ENCODE peak calls at places on chromosome 6, in nine cellular contexts. Z is H54; N is LoVo; E is Kasumi-1; S is adipocyte; F is non-pigmented ciliary epithelial cell; I is BE2C; C is activated CD4-positive, alpha-beta T cell treated with anti-CD3 and anti-CD28 coated beads for 36 hours; K is OCI-M1. B is an unnamed sample.

GRCh38 chr6:27669278-27669797 is 196.4 kb upstream of the ZNF184 start:
- DNase-seq in K (peak; percentile 84), S (peak; percentile 48), E (no peak), N (no peak), I (no peak), F (no peak), C (no peak), Z (no peak), B (no peak)

GRCh38 chr6:34158876-34159275 is 13.0 kb upstream of the GRM4 start:
- DNase-seq in Z (no peak), N (no peak), S (no peak), E (no peak), F (no peak), I (no peak), C (no peak), K (no peak), B (no peak)

GRCh38 chr6:85482206-85483040 is 32.5 kb downstream of the NT5E start:
- DNase-seq in N (no peak), E (no peak), C (no peak), Z (no peak), K (no peak), I (no peak), S (peak; percentile 48), F (no peak), B (no peak)

GRCh38 chr6:5135783-5136376 is 50.7 kb downstream of the PPP1R3G start:
- DNase-seq in E (peak; percentile 87), I (peak; percentile 45), S (peak; percentile 42), F (no peak), C (peak; percentile 59), Z (no peak), N (no peak), K (peak; percentile 75), B (no peak)

GRCh38 chr6:68625998-68626397 is 9.1 kb upstream of the ADGRB3 start:
- DNase-seq in Z (no peak), K (no peak), S (no peak), N (no peak), E (no peak), C (no peak), F (no peak), I (no peak), B (no peak)

GRCh38 chr6:136134275-136134674 is 115.8 kb downstream of the MTFR2 start:
- DNase-seq in Z (no peak), K (no peak), C (no peak), N (no peak), I (no peak), F (no peak), S (no peak), E (no peak), B (no peak)

GRCh38 chr6:75842191-75842590 is 93.2 kb downstream of the MYO6 start:
- DNase-seq in K (no peak), C (no peak), Z (no peak), S (peak; percentile 16), I (no peak), E (no peak), F (peak; percentile 15), N (no peak), B (no peak)

GRCh38 chr6:144899161-144899560 is 614.0 kb downstream of the UTRN start:
- DNase-seq in F (no peak), N (no peak), K (no peak), S (peak; percentile 89), I (no peak), C (no peak), Z (no peak), E (no peak), B (no peak)

GRCh38 chr6:81215092-81215432 is 537.4 kb downstream of the TENT5A start:
- DNase-seq in I (no peak), N (no peak), K (no peak), E (no peak), S (no peak), Z (no peak), F (no peak), C (no peak), B (no peak)

GRCh38 chr6:6712258-6712978 is 123.9 kb downstream of the LY86 start:
- DNase-seq in K (peak; percentile 81), N (peak; percentile 69), I (no peak), E (peak; percentile 85), Z (peak; percentile 84), F (peak; percentile 31), S (no peak), C (no peak), B (peak; percentile 83)

GRCh38 chr6:111871207-111871606 is 2.0 kb downstream of the FYN start:
- DNase-seq in I (no peak), C (peak; percentile 50), S (no peak), Z (no peak), N (no peak), F (no peak), E (peak; percentile 64), K (peak; percentile 75), B (no peak)

GRCh38 chr6:168370310-168370991 is 50.9 kb upstream of the DACT2 start:
- DNase-seq in I (peak; percentile 75), F (no peak), K (peak; percentile 58), E (peak; percentile 19), S (no peak), Z (peak; percentile 58), N (peak; percentile 38), C (peak; percentile 84), B (peak; percentile 72)

GRCh38 chr6:42394151-42394550 is 57.6 kb downstream of the TRERF1 start:
- DNase-seq in E (no peak), S (no peak), K (no peak), I (no peak), F (no peak), N (no peak), C (no peak), Z (no peak), B (no peak)

GRCh38 chr6:8131265-8131897 is 29.0 kb upstream of the EEF1E1 start:
- DNase-seq in K (peak; percentile 91), Z (peak; percentile 32), C (peak; percentile 58), N (peak; percentile 49), E (peak; percentile 75), S (peak; percentile 91), F (peak; percentile 43), I (peak; percentile 56), B (peak; percentile 50)

GRCh38 chr6:4402477-4402976 is 267.2 kb upstream of the ECI2 start:
- DNase-seq in N (no peak), Z (peak; percentile 59), K (peak; percentile 26), I (no peak), F (peak; percentile 55), E (no peak), C (no peak), S (peak; percentile 77), B (peak; percentile 66)

GRCh38 chr6:34246563-34247391 is 2.0 kb downstream of the SMIM29 start:
- DNase-seq in E (peak; percentile 25), N (no peak), C (peak; percentile 78), F (no peak), Z (peak; percentile 9), I (peak; percentile 88), K (peak; percentile 51), S (peak; percentile 53), B (no peak)

GRCh38 chr6:73801652-73802268 is 105.8 kb downstream of the CD109 start:
- DNase-seq in F (no peak), Z (no peak), E (no peak), C (no peak), N (no peak), I (no peak), S (peak; percentile 49), K (no peak), B (no peak)

GRCh38 chr6:83417880-83418663 is 12.8 kb downstream of the ME1 start:
- DNase-seq in S (peak; percentile 83), E (peak; percentile 56), Z (no peak), K (peak; percentile 79), I (no peak), F (peak; percentile 24), N (peak; percentile 46), C (no peak), B (peak; percentile 64)

GRCh38 chr6:16949696-16950095 is 152.2 kb upstream of the STMND1 start:
- DNase-seq in C (no peak), Z (no peak), E (no peak), F (no peak), I (no peak), N (no peak), S (peak; percentile 34), K (no peak), B (no peak)

GRCh38 chr6:47455533-47456209 is 21.9 kb upstream of the CD2AP start:
- DNase-seq in F (no peak), K (no peak), I (no peak), N (peak; percentile 44), Z (no peak), E (no peak), S (no peak), C (no peak), B (no peak)

GRCh38 chr6:3741477-3741871 is 10.0 kb downstream of the PXDC1 start:
- DNase-seq in F (no peak), I (no peak), C (no peak), S (no peak), E (no peak), N (no peak), K (no peak), Z (no peak), B (no peak)

GRCh38 chr6:33209856-33210255 is 1.6 kb downstream of the RING1 start:
- DNase-seq in N (no peak), E (no peak), C (no peak), I (no peak), K (no peak), S (no peak), F (no peak), Z (no peak), B (no peak)

GRCh38 chr6:5132741-5133140 is 47.6 kb downstream of the PPP1R3G start:
- DNase-seq in K (no peak), Z (no peak), N (no peak), I (no peak), C (no peak), F (peak; percentile 65), E (peak; percentile 88), S (peak; percentile 20), B (no peak)

GRCh38 chr6:157688960-157689599 is 134.0 kb upstream of the SNX9 start:
- DNase-seq in N (peak; percentile 63), S (no peak), K (no peak), E (no peak), F (no peak), I (no peak), Z (no peak), C (no peak), B (peak; percentile 18)

GRCh38 chr6:27605401-27606342 is 132.8 kb upstream of the ZNF184 start:
- DNase-seq in C (peak; percentile 53), I (peak; percentile 73), E (no peak), Z (no peak), F (no peak), K (peak; percentile 95), S (peak; percentile 67), N (peak; percentile 67), B (no peak)

B was measured in A549.